ENCODE peak calls at places on chromosomes 12 and 14, in six cellular contexts. One of them, this sample, is unnamed. For H3K4me1, the result is how much of the 10 kb centered on the place peaks cover.

GRCh38 chr12:64733857-64734256 is 25.3 kb downstream of the GNS start:
- DNase-seq in gastrocnemius medialis: no peak
- DNase-seq in heart left ventricle: peak
- DNase-seq in Caco-2: no peak
- DNase-seq in stomach: no peak
- DNase-seq in tibial artery: no peak
- DNase-seq in this sample: peak

GRCh38 chr14:94355191-94355794 is 32.2 kb upstream of the SERPINA6 start:
- DNase-seq in gastrocnemius medialis: no peak
- DNase-seq in Caco-2: peak
- DNase-seq in stomach: peak
- DNase-seq in tibial artery: peak
- DNase-seq in heart left ventricle: no peak
- DNase-seq in this sample: peak

GRCh38 chr12:67716817-67717216 is 68.3 kb downstream of the DYRK2 start:
- DNase-seq in stomach: no peak
- DNase-seq in tibial artery: no peak
- DNase-seq in gastrocnemius medialis: no peak
- DNase-seq in heart left ventricle: no peak
- DNase-seq in Caco-2: peak
- DNase-seq in this sample: no peak

GRCh38 chr14:75876526-75876925 is 105.3 kb downstream of the TGFB3 start:
- DNase-seq in heart left ventricle: no peak
- DNase-seq in tibial artery: no peak
- DNase-seq in Caco-2: no peak
- DNase-seq in stomach: no peak
- DNase-seq in gastrocnemius medialis: no peak
- DNase-seq in this sample: no peak

GRCh38 chr12:442235-442884 is 17.4 kb upstream of the B4GALNT3 start:
- DNase-seq in tibial artery: no peak
- DNase-seq in stomach: peak
- DNase-seq in Caco-2: peak
- DNase-seq in gastrocnemius medialis: no peak
- DNase-seq in heart left ventricle: peak
- DNase-seq in this sample: peak

GRCh38 chr12:94145231-94145979 is 3.0 kb upstream of the PLXNC1 start:
- DNase-seq in stomach: no peak
- DNase-seq in gastrocnemius medialis: no peak
- DNase-seq in heart left ventricle: no peak
- DNase-seq in Caco-2: peak
- DNase-seq in tibial artery: no peak
- DNase-seq in this sample: no peak

GRCh38 chr12:32281098-32281497 is 118.3 kb upstream of the FGD4 start:
- DNase-seq in gastrocnemius medialis: no peak
- DNase-seq in Caco-2: no peak
- DNase-seq in tibial artery: no peak
- DNase-seq in stomach: no peak
- DNase-seq in heart left ventricle: no peak
- DNase-seq in this sample: no peak

GRCh38 chr14:102050625-102051024 is 36.2 kb downstream of the HSP90AA1 start:
- DNase-seq in tibial artery: no peak
- DNase-seq in stomach: no peak
- DNase-seq in heart left ventricle: no peak
- DNase-seq in gastrocnemius medialis: peak
- DNase-seq in Caco-2: no peak
- DNase-seq in this sample: no peak

GRCh38 chr12:1692895-1693294 is 2.0 kb downstream of the ADIPOR2 start:
- DNase-seq in stomach: no peak
- DNase-seq in heart left ventricle: no peak
- DNase-seq in gastrocnemius medialis: no peak
- DNase-seq in Caco-2: no peak
- DNase-seq in tibial artery: no peak
- DNase-seq in this sample: no peak

GRCh38 chr14:85535916-85536834 is 6.2 kb downstream of the FLRT2 start:
- DNase-seq in Caco-2: no peak
- DNase-seq in tibial artery: no peak
- DNase-seq in gastrocnemius medialis: no peak
- DNase-seq in heart left ventricle: no peak
- DNase-seq in stomach: no peak
- DNase-seq in this sample: no peak

GRCh38 chr12:113609692-113610469 is 138.2 kb upstream of the LHX5 start:
- DNase-seq in heart left ventricle: no peak
- DNase-seq in gastrocnemius medialis: no peak
- DNase-seq in stomach: no peak
- DNase-seq in Caco-2: no peak
- DNase-seq in tibial artery: no peak
- DNase-seq in this sample: no peak

GRCh38 chr12:113171543-113171942 is 13.7 kb downstream of the DDX54 start:
- DNase-seq in Caco-2: no peak
- DNase-seq in gastrocnemius medialis: no peak
- DNase-seq in stomach: no peak
- DNase-seq in heart left ventricle: no peak
- DNase-seq in tibial artery: no peak
- DNase-seq in this sample: no peak

GRCh38 chr14:71442503-71442902 is 489.7 kb upstream of the RGS6 start:
- DNase-seq in Caco-2: no peak
- DNase-seq in stomach: no peak
- DNase-seq in tibial artery: no peak
- DNase-seq in heart left ventricle: no peak
- DNase-seq in gastrocnemius medialis: no peak
- DNase-seq in this sample: no peak

GRCh38 chr12:116126610-116127009 is 150.9 kb downstream of the MED13L start:
- DNase-seq in Caco-2: no peak
- DNase-seq in tibial artery: no peak
- DNase-seq in heart left ventricle: no peak
- DNase-seq in gastrocnemius medialis: no peak
- DNase-seq in stomach: no peak
- DNase-seq in this sample: no peak

GRCh38 chr12:69687390-69687789 is 11.7 kb downstream of the BEST3 start:
- DNase-seq in gastrocnemius medialis: no peak
- DNase-seq in Caco-2: no peak
- DNase-seq in heart left ventricle: no peak
- DNase-seq in tibial artery: no peak
- DNase-seq in stomach: no peak
- DNase-seq in this sample: no peak
- H3K4me1 ChIP-seq in gastrocnemius medialis: half or more
- H3K4me1 ChIP-seq in Caco-2: under half
- H3K4me1 ChIP-seq in heart left ventricle: under half
- H3K4me1 ChIP-seq in tibial artery: under half
- H3K4me1 ChIP-seq in stomach: under half
- H3K4me1 ChIP-seq in this sample: under half

GRCh38 chr12:54285150-54286041 is 4.9 kb downstream of the HNRNPA1 start:
- DNase-seq in tibial artery: no peak
- DNase-seq in Caco-2: no peak
- DNase-seq in heart left ventricle: no peak
- DNase-seq in gastrocnemius medialis: no peak
- DNase-seq in stomach: no peak
- DNase-seq in this sample: no peak
- H3K4me1 ChIP-seq in tibial artery: under half
- H3K4me1 ChIP-seq in Caco-2: under half
- H3K4me1 ChIP-seq in heart left ventricle: half or more
- H3K4me1 ChIP-seq in gastrocnemius medialis: half or more
- H3K4me1 ChIP-seq in stomach: under half
- H3K4me1 ChIP-seq in this sample: under half

DNA sequence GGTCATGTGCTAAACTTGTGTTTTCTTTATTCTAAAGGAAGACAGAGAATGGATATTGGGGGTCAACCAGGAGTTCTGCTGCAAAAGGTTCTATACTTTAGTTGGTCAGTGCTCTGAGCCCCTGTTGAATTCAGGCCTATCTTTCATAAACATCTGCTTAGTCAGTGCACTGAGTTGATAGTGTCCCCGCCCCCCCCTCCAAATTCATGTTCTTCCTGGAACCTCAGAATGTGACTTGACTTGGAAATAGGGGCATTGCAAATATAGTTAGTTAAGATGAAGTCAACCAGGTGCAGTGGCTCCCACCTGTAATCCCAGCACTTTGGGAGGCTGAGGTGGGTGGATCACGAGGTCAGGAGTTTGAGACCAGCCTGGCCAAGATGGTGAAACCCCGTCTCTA is 23.3 kb downstream of the CHST11 start:
- DNase-seq in Caco-2: no peak
- DNase-seq in gastrocnemius medialis: no peak
- DNase-seq in heart left ventricle: no peak
- DNase-seq in stomach: no peak
- DNase-seq in tibial artery: no peak
- DNase-seq in this sample: no peak
- H3K4me1 ChIP-seq in Caco-2: under half
- H3K4me1 ChIP-seq in gastrocnemius medialis: under half
- H3K4me1 ChIP-seq in heart left ventricle: under half
- H3K4me1 ChIP-seq in stomach: under half
- H3K4me1 ChIP-seq in tibial artery: under half
- H3K4me1 ChIP-seq in this sample: under half

DNA sequence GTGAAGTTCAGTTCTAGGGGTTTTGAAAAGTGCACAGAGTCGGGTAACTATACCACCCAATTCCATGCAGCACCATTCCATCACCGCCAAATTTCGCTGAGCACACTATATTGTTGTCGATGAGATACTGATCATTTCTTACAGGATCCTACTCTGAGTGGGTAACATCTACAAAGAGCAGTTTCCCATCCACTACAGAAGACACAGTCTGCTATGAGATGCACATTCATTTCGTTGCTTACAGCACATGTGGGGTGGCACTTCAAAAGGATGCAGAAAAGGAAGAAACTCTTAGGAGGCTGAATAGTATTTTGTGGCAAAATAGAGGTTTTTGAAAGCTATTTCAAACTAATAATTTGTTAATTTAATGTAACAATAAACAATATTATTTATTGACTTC is 186.7 kb upstream of the PARP11 start:
- DNase-seq in stomach: no peak
- DNase-seq in Caco-2: no peak
- DNase-seq in heart left ventricle: no peak
- DNase-seq in tibial artery: no peak
- DNase-seq in gastrocnemius medialis: no peak
- DNase-seq in this sample: no peak
- H3K4me1 ChIP-seq in stomach: under half
- H3K4me1 ChIP-seq in Caco-2: under half
- H3K4me1 ChIP-seq in heart left ventricle: under half
- H3K4me1 ChIP-seq in tibial artery: under half
- H3K4me1 ChIP-seq in gastrocnemius medialis: under half
- H3K4me1 ChIP-seq in this sample: under half

GRCh38 chr12:54477259-54477658 is 3.9 kb upstream of the GTSF1 start:
- DNase-seq in Caco-2: no peak
- DNase-seq in stomach: no peak
- DNase-seq in heart left ventricle: no peak
- DNase-seq in tibial artery: no peak
- DNase-seq in gastrocnemius medialis: no peak
- DNase-seq in this sample: no peak
- H3K4me1 ChIP-seq in Caco-2: under half
- H3K4me1 ChIP-seq in stomach: under half
- H3K4me1 ChIP-seq in heart left ventricle: under half
- H3K4me1 ChIP-seq in tibial artery: under half
- H3K4me1 ChIP-seq in gastrocnemius medialis: under half
- H3K4me1 ChIP-seq in this sample: under half

DNA sequence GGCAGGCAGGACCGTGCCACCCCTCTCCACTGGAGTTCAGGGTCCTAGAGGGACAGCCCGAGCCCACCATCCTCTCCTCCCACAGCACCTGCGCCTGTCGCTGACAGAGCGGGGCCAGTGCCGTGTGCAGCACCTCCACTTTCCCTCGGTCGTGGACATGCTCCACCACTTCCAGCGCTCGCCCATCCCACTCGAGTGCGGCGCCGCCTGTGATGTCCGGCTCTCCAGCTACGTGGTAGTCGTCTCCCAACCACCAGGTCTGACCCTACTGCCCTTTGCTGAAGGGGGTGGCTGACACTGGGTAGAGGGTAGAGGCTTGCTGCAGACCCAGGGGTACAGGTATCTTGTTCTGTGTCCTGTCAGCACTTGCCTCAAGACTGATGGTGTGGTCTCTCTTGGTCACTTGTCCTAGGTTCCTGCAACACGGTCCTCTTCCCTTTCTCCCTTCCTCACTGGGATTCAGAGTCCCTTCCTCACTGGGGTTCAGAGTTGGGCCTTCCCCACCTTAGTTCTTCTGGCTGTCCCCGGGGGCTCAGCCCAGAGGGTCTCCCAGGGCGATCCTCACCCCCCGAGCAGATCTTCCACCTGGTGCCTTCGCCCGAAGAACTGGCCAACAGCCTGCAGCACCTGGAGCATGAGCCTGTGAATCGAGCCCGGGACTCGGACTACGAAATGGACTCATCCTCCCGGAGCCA is 42.0 kb downstream of the SH2B3 start:
- DNase-seq in stomach: peak
- DNase-seq in tibial artery: no peak
- DNase-seq in gastrocnemius medialis: no peak
- DNase-seq in Caco-2: no peak
- DNase-seq in heart left ventricle: no peak
- DNase-seq in this sample: no peak
- H3K4me1 ChIP-seq in stomach: under half
- H3K4me1 ChIP-seq in tibial artery: under half
- H3K4me1 ChIP-seq in gastrocnemius medialis: half or more
- H3K4me1 ChIP-seq in Caco-2: under half
- H3K4me1 ChIP-seq in heart left ventricle: half or more
- H3K4me1 ChIP-seq in this sample: half or more